ENCODE peak calls at places on chromosomes 2 and 18, in eight cellular contexts. P is H1, D is IMR-90, N is K562, G is GM12878, J is endothelial cell of umbilical vein, V is HepG2, K is A549. R is an unnamed sample.

GRCh38 chr18:49752095-49752457 is 61.3 kb downstream of the ACAA2 start:
- DNase-seq in J (no peak), N (no peak), V (no peak), G (no peak), K (no peak), D (no peak), P (peak), R (no peak)

GRCh38 chr2:240163056-240163714 is 22.7 kb upstream of the OTOS start:
- DNase-seq in G (no peak), P (no peak), V (no peak), K (no peak), D (no peak), J (no peak), N (no peak), R (no peak)

GRCh38 chr2:143575340-143575739 is 446.1 kb downstream of the ARHGAP15 start:
- DNase-seq in G (no peak), J (no peak), V (no peak), N (no peak), D (peak), K (peak), P (no peak), R (peak)

GRCh38 chr2:170846318-170846717 is 29.6 kb downstream of the GAD1 start:
- DNase-seq in D (no peak), P (no peak), N (no peak), V (no peak), G (no peak), J (no peak), K (no peak), R (no peak)

GRCh38 chr2:135742307-135742838 is 718 bp downstream of the UBXN4 start:
- DNase-seq in G (no peak), V (peak), N (no peak), P (no peak), J (peak), D (peak), K (peak), R (no peak)

GRCh38 chr2:70923378-70924015 is 12.2 kb upstream of the ATP6V1B1 start:
- DNase-seq in D (no peak), P (peak), J (no peak), V (no peak), G (no peak), N (peak), K (peak), R (no peak)

GRCh38 chr2:133109772-133110171 is 439.8 kb upstream of the LYPD1 start:
- DNase-seq in P (no peak), G (no peak), N (no peak), J (no peak), K (peak), V (no peak), D (peak), R (no peak)

GRCh38 chr2:173797586-173798263 is 167.4 kb downstream of the SP3 start:
- DNase-seq in N (no peak), P (no peak), G (no peak), K (no peak), V (no peak), J (no peak), D (no peak), R (no peak)

GRCh38 chr2:178386951-178387602 is 63.9 kb downstream of the PRKRA start:
- DNase-seq in G (no peak), J (peak), D (peak), K (no peak), N (no peak), P (no peak), V (no peak), R (no peak)

GRCh38 chr2:96729748-96730147 is 10.1 kb downstream of the LMAN2L start:
- DNase-seq in D (no peak), N (no peak), P (no peak), G (no peak), K (no peak), V (no peak), J (no peak), R (no peak)

GRCh38 chr2:162838141-162838500 is 446 bp downstream of the KCNH7 start:
- DNase-seq in P (no peak), N (no peak), K (no peak), G (no peak), D (no peak), J (no peak), V (no peak), R (no peak)

GRCh38 chr18:11004294-11004693 is 145.1 kb downstream of the PIEZO2 start:
- DNase-seq in N (no peak), P (no peak), K (no peak), G (peak), D (peak), V (no peak), J (no peak), R (no peak)

GRCh38 chr2:215693999-215694356 is 258.1 kb upstream of the FN1 start:
- DNase-seq in V (no peak), D (no peak), N (no peak), K (no peak), G (no peak), P (no peak), J (no peak), R (no peak)

GRCh38 chr2:14123436-14124103 is 508.9 kb upstream of the LRATD1 start:
- DNase-seq in J (no peak), V (no peak), G (no peak), N (no peak), D (no peak), K (no peak), P (no peak), R (no peak)

GRCh38 chr2:25851740-25852503 is 26.4 kb downstream of the ASXL2 start:
- DNase-seq in V (peak), G (peak), N (peak), D (peak), J (peak), P (no peak), K (peak), R (peak)

GRCh38 chr2:161946489-161947107 is 127.4 kb downstream of the DPP4 start:
- DNase-seq in N (no peak), V (peak), G (no peak), P (no peak), J (peak), K (peak), D (peak), R (peak)

GRCh38 chr2:171307560-171307959 is 126.2 kb downstream of the METTL8 start:
- DNase-seq in D (no peak), V (no peak), G (peak), N (no peak), K (no peak), P (no peak), J (no peak), R (no peak)

GRCh38 chr18:55777666-55778304 is 189.8 kb upstream of the TCF4 start:
- DNase-seq in G (no peak), J (no peak), K (no peak), V (no peak), D (no peak), N (no peak), P (no peak), R (no peak)

GRCh38 chr2:152546230-152546837 is 170.9 kb downstream of the PRPF40A start:
- DNase-seq in K (no peak), J (no peak), D (peak), N (no peak), G (no peak), P (no peak), V (no peak), R (no peak)

GRCh38 chr2:8767324-8767723 is 70.1 kb downstream of the KIDINS220 start:
- DNase-seq in V (peak), N (no peak), J (no peak), P (no peak), D (no peak), G (no peak), K (no peak), R (no peak)

GRCh38 chr2:143300531-143300930 is 171.3 kb downstream of the ARHGAP15 start:
- DNase-seq in V (no peak), K (no peak), G (no peak), P (no peak), N (no peak), D (peak), J (no peak), R (no peak)

GRCh38 chr2:126359494-126359893 is 296.5 kb upstream of the GYPC start:
- DNase-seq in D (peak), N (no peak), G (no peak), V (no peak), P (no peak), J (no peak), K (peak), R (no peak)

GRCh38 chr18:58112174-58112573 is 68.1 kb downstream of the NEDD4L start:
- DNase-seq in J (no peak), V (no peak), P (no peak), K (no peak), D (no peak), N (no peak), G (no peak), R (no peak)

GRCh38 chr2:64204006-64204632 is 59.9 kb upstream of the PELI1 start:
- DNase-seq in D (peak), N (no peak), G (peak), V (no peak), K (no peak), J (peak), P (no peak), R (no peak)

GRCh38 chr2:11029136-11029535 is 117.4 kb downstream of the KCNF1 start:
- DNase-seq in V (no peak), D (no peak), K (no peak), N (no peak), J (no peak), P (no peak), G (no peak), R (no peak)

GRCh38 chr18:5058768-5059539 is 138.1 kb downstream of the AKAIN1 start:
- DNase-seq in V (no peak), K (no peak), G (peak), P (no peak), N (no peak), D (no peak), J (no peak), R (no peak)

GRCh38 chr2:170766693-170767092 is 3.5 kb upstream of the ERICH2 start:
- DNase-seq in V (peak), P (no peak), K (no peak), N (no peak), D (no peak), J (no peak), G (no peak), R (no peak)

GRCh38 chr2:168566974-168567650 is 111.0 kb downstream of the CERS6 start:
- DNase-seq in D (no peak), V (no peak), K (no peak), J (no peak), P (no peak), N (no peak), G (no peak), R (no peak)

GRCh38 chr2:120109186-120110061 is 96.5 kb downstream of the EPB41L5 start:
- DNase-seq in V (peak), K (peak), D (peak), N (peak), J (peak), P (no peak), G (peak), R (peak)

DNA sequence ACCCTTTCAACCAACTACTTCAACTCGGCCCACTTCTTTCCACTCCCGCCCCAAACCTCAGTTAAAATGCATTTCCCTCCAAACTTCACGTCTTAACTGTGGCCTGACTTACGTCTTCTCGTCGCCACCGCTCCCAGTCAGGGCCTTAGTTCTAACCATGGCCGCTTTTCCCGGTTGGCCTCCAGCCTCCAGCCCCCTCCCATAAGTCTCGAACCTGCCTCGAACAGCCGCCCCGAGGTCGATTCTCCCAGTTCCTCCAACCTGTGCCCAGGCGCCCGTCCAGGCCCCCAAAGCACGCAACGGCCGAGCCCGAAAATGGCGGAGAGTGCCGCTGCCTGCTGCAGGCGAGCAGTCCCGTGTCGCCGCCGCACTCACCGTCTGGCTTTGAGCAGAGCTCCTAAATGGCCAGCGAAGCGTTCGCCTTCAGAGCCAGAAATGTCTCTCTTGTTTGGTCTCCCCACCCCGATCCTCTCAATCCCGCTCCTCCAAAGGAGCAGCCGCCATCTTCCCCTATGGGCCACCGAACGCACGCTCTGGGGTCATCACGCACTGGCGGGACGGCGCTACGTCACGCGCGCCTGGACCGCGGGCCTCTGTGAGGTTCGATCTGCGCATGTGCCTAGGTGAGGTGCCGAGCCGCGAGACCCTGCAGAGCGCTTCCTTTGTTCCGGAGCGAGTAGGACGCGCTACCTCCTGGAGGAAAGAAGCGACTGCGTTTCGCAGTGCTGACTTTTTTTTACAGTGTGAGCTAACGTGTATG is at the start of gene WDR33:
- DNase-seq in G (peak), K (peak), J (peak), V (peak), D (peak), N (peak), P (peak), R (peak)
- TF ChIP-seq POLR2A in G (peak), K (peak), J (peak), V (peak), D (peak), N (peak), P (peak), R (peak)

DNA sequence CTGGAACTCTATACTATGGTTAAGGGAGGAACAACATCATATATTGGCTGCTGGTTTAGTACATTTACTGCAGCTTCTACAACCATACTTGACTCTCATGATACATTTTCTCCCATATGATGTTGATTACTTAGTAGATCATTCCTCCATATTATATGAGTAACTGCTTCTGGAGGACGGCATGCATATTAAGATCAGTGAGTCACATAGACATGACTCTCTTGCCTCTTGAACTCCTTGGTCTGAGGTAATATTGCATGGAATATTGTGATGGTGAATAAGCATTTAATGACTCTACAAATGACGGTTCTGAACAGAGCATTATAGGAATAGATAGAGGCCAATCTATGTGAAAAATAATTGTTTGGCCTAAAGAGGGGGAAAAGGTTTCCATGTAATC is 418.8 kb upstream of the SPHKAP start:
- DNase-seq in N (no peak), D (peak), J (no peak), K (no peak), P (no peak), G (no peak), V (no peak), R (no peak)
- H3K4me2 ChIP-seq in N (no peak), D (no peak), J (no peak), K (no peak), P (no peak), G (no peak), V (no peak), R (no peak)

GRCh38 chr2:148643998-148644884 is at the start of gene EPC2:
- DNase-seq in P (peak), G (peak), J (peak), V (peak), N (peak), D (peak), K (peak), R (peak)
- TF ChIP-seq POLR2A in P (peak), G (peak), J (peak), V (peak), N (peak), D (peak), K (peak), R (no peak)

GRCh38 chr18:74804677-74805076 is 207.0 kb downstream of the ZNF407 start:
- DNase-seq in G (no peak), J (no peak), P (no peak), D (no peak), N (no peak), K (no peak), V (no peak), R (no peak)
- H3K4me2 ChIP-seq in G (no peak), J (no peak), P (no peak), D (no peak), N (no peak), K (no peak), V (no peak), R (no peak)

GRCh38 chr2:38613849-38614213 is 11.1 kb upstream of the HNRNPLL start:
- DNase-seq in G (no peak), P (no peak), N (no peak), D (no peak), K (no peak), J (no peak), V (no peak), R (no peak)
- TF ChIP-seq POLR2A in G (no peak), P (no peak), N (no peak), D (no peak), K (no peak), J (no peak), V (no peak), R (no peak)

R was measured in HCT116.